ENCODE peak calls at places on chromosome 2, in seven cellular contexts. One of them, this sample, is unnamed. For H3K4me1, the result is how much of the 10 kb centered on the place peaks cover.

GRCh38 chr2:174335605-174336402 is 1.1 kb downstream of the SP9 start:
- ATAC-seq in HCT116: no peak
- ATAC-seq in HepG2: no peak
- ATAC-seq in GM23338: peak
- ATAC-seq in GM12878: peak
- ATAC-seq in Panc1: no peak
- ATAC-seq in K562: peak
- ATAC-seq in this sample: no peak

GRCh38 chr2:60745761-60746160 is 10.3 kb upstream of the PAPOLG start:
- ATAC-seq in Panc1: peak
- ATAC-seq in GM12878: peak
- ATAC-seq in HepG2: peak
- ATAC-seq in GM23338: no peak
- ATAC-seq in K562: no peak
- ATAC-seq in HCT116: no peak
- ATAC-seq in this sample: no peak

GRCh38 chr2:231373786-231374185 is 21.7 kb upstream of the B3GNT7 start:
- ATAC-seq in HepG2: no peak
- ATAC-seq in GM12878: no peak
- ATAC-seq in GM23338: no peak
- ATAC-seq in K562: peak
- ATAC-seq in HCT116: no peak
- ATAC-seq in Panc1: no peak
- ATAC-seq in this sample: no peak

GRCh38 chr2:242010567-242011513 is 141.3 kb downstream of the RTP5 start:
- ATAC-seq in HepG2: peak
- ATAC-seq in GM12878: peak
- ATAC-seq in Panc1: no peak
- ATAC-seq in HCT116: peak
- ATAC-seq in GM23338: no peak
- ATAC-seq in K562: no peak
- ATAC-seq in this sample: no peak

GRCh38 chr2:127425540-127426490 is 7.6 kb downstream of the PROC start:
- ATAC-seq in K562: no peak
- ATAC-seq in HepG2: no peak
- ATAC-seq in GM23338: no peak
- ATAC-seq in Panc1: no peak
- ATAC-seq in HCT116: no peak
- ATAC-seq in GM12878: no peak
- ATAC-seq in this sample: no peak

GRCh38 chr2:70043252-70043875 is 43.9 kb upstream of the PCBP1 start:
- ATAC-seq in K562: no peak
- ATAC-seq in HepG2: no peak
- ATAC-seq in GM23338: no peak
- ATAC-seq in Panc1: no peak
- ATAC-seq in HCT116: no peak
- ATAC-seq in GM12878: no peak
- ATAC-seq in this sample: no peak

GRCh38 chr2:198164843-198165242 is 360.4 kb downstream of the PLCL1 start:
- ATAC-seq in K562: no peak
- ATAC-seq in GM12878: no peak
- ATAC-seq in Panc1: no peak
- ATAC-seq in HCT116: no peak
- ATAC-seq in GM23338: no peak
- ATAC-seq in HepG2: no peak
- ATAC-seq in this sample: no peak

GRCh38 chr2:168233726-168234406 is 13.5 kb downstream of the STK39 start:
- ATAC-seq in HepG2: no peak
- ATAC-seq in GM12878: no peak
- ATAC-seq in GM23338: no peak
- ATAC-seq in HCT116: no peak
- ATAC-seq in K562: no peak
- ATAC-seq in Panc1: no peak
- ATAC-seq in this sample: peak

GRCh38 chr2:25379535-25379934 is 37.8 kb upstream of the DNMT3A start:
- ATAC-seq in HepG2: no peak
- ATAC-seq in GM12878: peak
- ATAC-seq in HCT116: no peak
- ATAC-seq in K562: no peak
- ATAC-seq in GM23338: no peak
- ATAC-seq in Panc1: no peak
- ATAC-seq in this sample: no peak

GRCh38 chr2:144454466-144455287 is 65.2 kb downstream of the ZEB2 start:
- ATAC-seq in GM23338: no peak
- ATAC-seq in HCT116: no peak
- ATAC-seq in GM12878: peak
- ATAC-seq in HepG2: no peak
- ATAC-seq in K562: peak
- ATAC-seq in Panc1: no peak
- ATAC-seq in this sample: no peak

GRCh38 chr2:38473333-38474005 is 96.4 kb upstream of the ATL2 start:
- ATAC-seq in K562: no peak
- ATAC-seq in GM12878: peak
- ATAC-seq in GM23338: no peak
- ATAC-seq in HepG2: no peak
- ATAC-seq in Panc1: no peak
- ATAC-seq in HCT116: no peak
- ATAC-seq in this sample: no peak

GRCh38 chr2:176565641-176566323 is 296.5 kb downstream of the MTX2 start:
- ATAC-seq in HCT116: no peak
- ATAC-seq in Panc1: no peak
- ATAC-seq in GM12878: no peak
- ATAC-seq in K562: no peak
- ATAC-seq in HepG2: peak
- ATAC-seq in GM23338: peak
- ATAC-seq in this sample: peak

GRCh38 chr2:114446571-114446970 is 4.1 kb downstream of the DPP10 start:
- ATAC-seq in GM12878: no peak
- ATAC-seq in HepG2: no peak
- ATAC-seq in GM23338: no peak
- ATAC-seq in K562: no peak
- ATAC-seq in HCT116: no peak
- ATAC-seq in Panc1: no peak
- ATAC-seq in this sample: no peak

GRCh38 chr2:160209457-160209856 is 9.4 kb upstream of the ITGB6 start:
- ATAC-seq in GM12878: peak
- ATAC-seq in GM23338: no peak
- ATAC-seq in HCT116: no peak
- ATAC-seq in K562: no peak
- ATAC-seq in Panc1: peak
- ATAC-seq in HepG2: no peak
- ATAC-seq in this sample: no peak

GRCh38 chr2:138249207-138249606 is 252.4 kb upstream of the SPOPL start:
- ATAC-seq in GM12878: no peak
- ATAC-seq in GM23338: no peak
- ATAC-seq in Panc1: no peak
- ATAC-seq in HCT116: no peak
- ATAC-seq in K562: no peak
- ATAC-seq in HepG2: peak
- ATAC-seq in this sample: no peak

GRCh38 chr2:24831736-24832421 is 38.7 kb downstream of the CENPO start:
- ATAC-seq in HepG2: peak
- ATAC-seq in GM12878: no peak
- ATAC-seq in GM23338: peak
- ATAC-seq in HCT116: no peak
- ATAC-seq in Panc1: no peak
- ATAC-seq in K562: no peak
- ATAC-seq in this sample: no peak

GRCh38 chr2:233565685-233566140 is 869 bp downstream of the USP40 start:
- ATAC-seq in GM12878: peak
- ATAC-seq in Panc1: no peak
- ATAC-seq in HCT116: no peak
- ATAC-seq in K562: no peak
- ATAC-seq in HepG2: no peak
- ATAC-seq in GM23338: no peak
- ATAC-seq in this sample: no peak

GRCh38 chr2:71939588-71940535 is 207.8 kb downstream of the CYP26B1 start:
- ATAC-seq in HCT116: no peak
- ATAC-seq in HepG2: no peak
- ATAC-seq in GM23338: no peak
- ATAC-seq in K562: no peak
- ATAC-seq in Panc1: no peak
- ATAC-seq in GM12878: no peak
- ATAC-seq in this sample: no peak

GRCh38 chr2:240892925-240893324 is 3.0 kb downstream of the MAB21L4 start:
- ATAC-seq in HCT116: no peak
- ATAC-seq in GM23338: no peak
- ATAC-seq in HepG2: no peak
- ATAC-seq in K562: no peak
- ATAC-seq in Panc1: no peak
- ATAC-seq in GM12878: no peak
- ATAC-seq in this sample: no peak

GRCh38 chr2:191740016-191740419 is 62.1 kb downstream of the NABP1 start:
- ATAC-seq in GM12878: peak
- ATAC-seq in HCT116: peak
- ATAC-seq in GM23338: no peak
- ATAC-seq in K562: peak
- ATAC-seq in Panc1: no peak
- ATAC-seq in HepG2: peak
- ATAC-seq in this sample: no peak

GRCh38 chr2:106816974-106817373 is 69.0 kb downstream of the ST6GAL2 start:
- ATAC-seq in GM23338: no peak
- ATAC-seq in HCT116: no peak
- ATAC-seq in Panc1: no peak
- ATAC-seq in GM12878: no peak
- ATAC-seq in HepG2: peak
- ATAC-seq in K562: no peak
- ATAC-seq in this sample: peak

GRCh38 chr2:10655074-10655840 is 34.5 kb downstream of the NOL10 start:
- ATAC-seq in GM23338: no peak
- ATAC-seq in HCT116: no peak
- ATAC-seq in Panc1: no peak
- ATAC-seq in K562: no peak
- ATAC-seq in HepG2: no peak
- ATAC-seq in GM12878: no peak
- ATAC-seq in this sample: no peak

GRCh38 chr2:200406379-200406778 is 99.9 kb downstream of the SPATS2L start:
- ATAC-seq in GM12878: peak
- ATAC-seq in K562: peak
- ATAC-seq in GM23338: no peak
- ATAC-seq in HCT116: no peak
- ATAC-seq in Panc1: no peak
- ATAC-seq in HepG2: peak
- ATAC-seq in this sample: no peak

GRCh38 chr2:219404954-219405353 is 13.2 kb upstream of the DES start:
- ATAC-seq in HepG2: peak
- ATAC-seq in GM12878: no peak
- ATAC-seq in Panc1: peak
- ATAC-seq in HCT116: no peak
- ATAC-seq in GM23338: peak
- ATAC-seq in K562: no peak
- ATAC-seq in this sample: peak

GRCh38 chr2:219402665-219403515 is 15.2 kb upstream of the DNPEP start:
- ATAC-seq in K562: peak
- ATAC-seq in GM12878: peak
- ATAC-seq in HepG2: peak
- ATAC-seq in Panc1: peak
- ATAC-seq in HCT116: peak
- ATAC-seq in GM23338: peak
- ATAC-seq in this sample: peak

GRCh38 chr2:219405451-219405850 is 12.7 kb upstream of the DES start:
- ATAC-seq in K562: peak
- ATAC-seq in Panc1: peak
- ATAC-seq in HepG2: peak
- ATAC-seq in GM23338: peak
- ATAC-seq in HCT116: no peak
- ATAC-seq in GM12878: no peak
- ATAC-seq in this sample: peak

GRCh38 chr2:219404291-219404910 is 13.8 kb upstream of the DES start:
- ATAC-seq in Panc1: no peak
- ATAC-seq in HepG2: no peak
- ATAC-seq in HCT116: no peak
- ATAC-seq in GM12878: no peak
- ATAC-seq in GM23338: peak
- ATAC-seq in K562: no peak
- ATAC-seq in this sample: peak

DNA sequence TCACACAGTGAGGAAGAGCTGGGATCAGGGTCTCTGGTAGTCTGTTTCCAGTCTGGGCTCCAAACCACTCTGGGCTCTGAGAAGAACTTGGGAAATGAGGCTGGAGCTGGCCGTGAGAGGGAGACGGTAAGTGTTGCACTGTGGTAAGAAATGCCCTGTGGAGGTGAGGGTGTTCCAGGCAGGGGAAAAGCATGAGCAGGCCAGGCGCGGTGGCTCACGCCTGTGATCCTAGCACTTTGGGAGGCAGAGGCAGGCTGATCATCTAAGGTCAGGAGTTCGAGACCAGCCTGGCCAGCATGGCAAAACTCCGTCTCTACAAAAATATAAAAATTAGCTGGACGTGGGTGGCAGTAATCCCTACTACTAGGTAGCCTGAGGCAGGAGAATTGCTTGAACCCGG is 14.3 kb upstream of the DES start:
- ATAC-seq in HepG2: no peak
- ATAC-seq in GM12878: no peak
- ATAC-seq in K562: no peak
- ATAC-seq in GM23338: no peak
- ATAC-seq in HCT116: no peak
- ATAC-seq in Panc1: no peak
- ATAC-seq in this sample: no peak
- H3K4me1 ChIP-seq in HepG2: under half
- H3K4me1 ChIP-seq in GM12878: under half
- H3K4me1 ChIP-seq in K562: under half
- H3K4me1 ChIP-seq in GM23338: under half
- H3K4me1 ChIP-seq in HCT116: half or more
- H3K4me1 ChIP-seq in Panc1: under half
- H3K4me1 ChIP-seq in this sample: half or more

GRCh38 chr2:48510329-48510728 is 19.6 kb upstream of the STON1 start:
- ATAC-seq in HepG2: no peak
- ATAC-seq in Panc1: no peak
- ATAC-seq in GM23338: no peak
- ATAC-seq in K562: no peak
- ATAC-seq in GM12878: no peak
- ATAC-seq in HCT116: no peak
- ATAC-seq in this sample: peak
- TF ChIP-seq POLR2AphosphoS5 in HepG2: no peak
- TF ChIP-seq POLR2AphosphoS5 in Panc1: no peak
- TF ChIP-seq POLR2AphosphoS5 in GM23338: no peak
- TF ChIP-seq POLR2AphosphoS5 in K562: no peak
- TF ChIP-seq POLR2AphosphoS5 in GM12878: no peak
- TF ChIP-seq POLR2AphosphoS5 in HCT116: no peak
- TF ChIP-seq POLR2AphosphoS5 in this sample: peak

DNA sequence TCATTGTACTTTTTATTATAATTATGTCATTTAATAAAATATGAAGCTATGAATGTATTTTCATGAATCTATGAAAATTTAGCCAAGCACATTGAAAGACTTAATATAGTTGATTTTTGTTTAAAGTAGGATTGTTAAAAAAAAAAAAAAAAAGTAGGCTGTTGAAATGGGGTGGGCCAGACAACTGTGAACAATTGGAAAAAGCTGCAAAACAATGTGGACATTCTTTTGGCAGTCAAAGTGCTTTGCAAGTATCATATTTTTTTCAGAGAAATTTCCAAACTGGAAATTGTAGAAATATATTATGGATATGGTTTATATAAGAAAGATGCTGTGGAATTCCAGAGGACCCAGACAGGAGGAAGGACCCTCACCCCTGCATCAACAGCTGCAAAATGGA is 82.1 kb downstream of the ETAA1 start:
- ATAC-seq in HepG2: no peak
- ATAC-seq in GM23338: no peak
- ATAC-seq in Panc1: no peak
- ATAC-seq in HCT116: no peak
- ATAC-seq in K562: no peak
- ATAC-seq in GM12878: no peak
- ATAC-seq in this sample: no peak
- H3K27ac ChIP-seq in HepG2: no peak
- H3K27ac ChIP-seq in GM23338: no peak
- H3K27ac ChIP-seq in Panc1: no peak
- H3K27ac ChIP-seq in HCT116: no peak
- H3K27ac ChIP-seq in K562: no peak
- H3K27ac ChIP-seq in GM12878: no peak
- H3K27ac ChIP-seq in this sample: no peak

GRCh38 chr2:84970266-84970955 is 550 bp upstream of the KCMF1 start:
- ATAC-seq in GM23338: peak
- ATAC-seq in K562: peak
- ATAC-seq in GM12878: peak
- ATAC-seq in Panc1: peak
- ATAC-seq in HepG2: peak
- ATAC-seq in HCT116: peak
- ATAC-seq in this sample: peak
- H3K4me1 ChIP-seq in GM23338: under half
- H3K4me1 ChIP-seq in K562: under half
- H3K4me1 ChIP-seq in GM12878: under half
- H3K4me1 ChIP-seq in Panc1: under half
- H3K4me1 ChIP-seq in HepG2: half or more
- H3K4me1 ChIP-seq in HCT116: half or more
- H3K4me1 ChIP-seq in this sample: under half

This sample was measured in gastroesophageal sphincter.